ENCODE peak calls at places on chromosome 13, in four cellular contexts. O, F, S and W are unnamed samples.

GRCh38 chr13:30341815-30342570 is 34.6 kb upstream of the KATNAL1 start:
- DNase-seq in O (no peak), F (peak), S (peak), W (no peak)

GRCh38 chr13:46012404-46012803 is 40.1 kb downstream of the ZC3H13 start:
- DNase-seq in O (no peak), F (no peak), S (no peak), W (no peak)

GRCh38 chr13:108070925-108071324 is 144.4 kb downstream of the LIG4 start:
- DNase-seq in O (no peak), F (no peak), S (no peak), W (no peak)

GRCh38 chr13:59303433-59303832 is 860.3 kb downstream of the DIAPH3 start:
- DNase-seq in O (no peak), F (no peak), S (no peak), W (no peak)

GRCh38 chr13:94433055-94433947 is 46.2 kb downstream of the DCT start:
- DNase-seq in O (no peak), F (no peak), S (no peak), W (no peak)

GRCh38 chr13:100234524-100235136 is 145.7 kb downstream of the PCCA start:
- DNase-seq in O (no peak), F (no peak), S (peak), W (no peak)

GRCh38 chr13:63288576-63288975 is 1872.9 kb upstream of the PCDH20 start:
- DNase-seq in O (no peak), F (no peak), S (peak), W (no peak)

GRCh38 chr13:103948477-103948876 is 882.3 kb upstream of the SLC10A2 start:
- DNase-seq in O (no peak), F (no peak), S (peak), W (no peak)

GRCh38 chr13:23980160-23980551 is 82.9 kb upstream of the C1QTNF9B start:
- DNase-seq in O (peak), F (peak), S (peak), W (peak)

GRCh38 chr13:29561918-29562317 is 33.6 kb downstream of the SLC7A1 start:
- DNase-seq in O (no peak), F (no peak), S (peak), W (no peak)

GRCh38 chr13:110985570-110985969 is 70.7 kb upstream of the ANKRD10 start:
- DNase-seq in O (no peak), F (no peak), S (peak), W (no peak)

GRCh38 chr13:33249066-33249465 is 36.5 kb downstream of the STARD13 start:
- DNase-seq in O (no peak), F (no peak), S (peak), W (no peak)

GRCh38 chr13:40341086-40341471 is 325.4 kb downstream of the FOXO1 start:
- DNase-seq in O (no peak), F (no peak), S (peak), W (no peak)

GRCh38 chr13:74573654-74574053 is 439.4 kb upstream of the KLF12 start:
- DNase-seq in O (peak), F (no peak), S (no peak), W (no peak)

GRCh38 chr13:39401091-39401647 is 201.8 kb downstream of the LHFPL6 start:
- DNase-seq in O (no peak), F (no peak), S (no peak), W (no peak)

GRCh38 chr13:32023698-32024097 is 7.9 kb upstream of the FRY start:
- DNase-seq in O (no peak), F (no peak), S (peak), W (no peak)
- TF ChIP-seq CTCF in O (no peak), F (peak), S (peak), W (peak)

GRCh38 chr13:98541701-98542203 is 35.2 kb downstream of the STK24 start:
- DNase-seq in O (no peak), F (no peak), S (no peak), W (no peak)
- TF ChIP-seq CTCF in O (no peak), F (peak), S (no peak), W (peak)

GRCh38 chr13:35965226-35965927 is 165.8 kb downstream of the DCLK1 start:
- DNase-seq in O (no peak), F (no peak), S (no peak), W (no peak)
- TF ChIP-seq CTCF in O (no peak), F (no peak), S (no peak), W (no peak)

GRCh38 chr13:96075953-96076543 is 13.9 kb upstream of the HS6ST3 start:
- DNase-seq in O (no peak), F (no peak), S (peak), W (no peak)
- TF ChIP-seq CTCF in O (peak), F (peak), S (peak), W (peak)

GRCh38 chr13:26502826-26503225 is 54.7 kb upstream of the WASF3 start:
- DNase-seq in O (no peak), F (no peak), S (peak), W (no peak)
- TF ChIP-seq CTCF in O (no peak), F (no peak), S (peak), W (no peak)